ENCODE peak calls at places on chromosomes 12 and 14, in seven cellular contexts. One of them, this sample, is unnamed.

GRCh38 chr12:57694459-57695019 is 607 bp downstream of the OS9 start:
- DNase-seq in vagina: no peak
- DNase-seq in AG04449: no peak
- DNase-seq in T-helper 9 cell: no peak
- DNase-seq in H4: no peak
- DNase-seq in neural crest cell: no peak
- DNase-seq in NCI-H1092 treated with DMSO at 0.1 percent for 48 hours: peak; percentile 3
- DNase-seq in this sample: no peak

GRCh38 chr14:104429291-104429861 is 150.2 kb upstream of the C14orf180 start:
- DNase-seq in vagina: no peak
- DNase-seq in AG04449: no peak
- DNase-seq in T-helper 9 cell: no peak
- DNase-seq in H4: no peak
- DNase-seq in neural crest cell: no peak
- DNase-seq in NCI-H1092 treated with DMSO at 0.1 percent for 48 hours: peak; percentile 12
- DNase-seq in this sample: no peak

GRCh38 chr12:84727964-84728363 is 184.6 kb downstream of the SLC6A15 start:
- DNase-seq in vagina: no peak
- DNase-seq in AG04449: no peak
- DNase-seq in T-helper 9 cell: no peak
- DNase-seq in H4: no peak
- DNase-seq in neural crest cell: no peak
- DNase-seq in NCI-H1092 treated with DMSO at 0.1 percent for 48 hours: no peak
- DNase-seq in this sample: no peak

GRCh38 chr12:6767301-6767591 is 1.1 kb downstream of the PTMS start:
- DNase-seq in vagina: no peak
- DNase-seq in AG04449: no peak
- DNase-seq in T-helper 9 cell: no peak
- DNase-seq in H4: no peak
- DNase-seq in neural crest cell: no peak
- DNase-seq in NCI-H1092 treated with DMSO at 0.1 percent for 48 hours: no peak
- DNase-seq in this sample: no peak

GRCh38 chr14:75993567-75994041 is 8.0 kb downstream of the IFT43 start:
- DNase-seq in vagina: no peak
- DNase-seq in AG04449: no peak
- DNase-seq in T-helper 9 cell: no peak
- DNase-seq in H4: no peak
- DNase-seq in neural crest cell: no peak
- DNase-seq in NCI-H1092 treated with DMSO at 0.1 percent for 48 hours: no peak
- DNase-seq in this sample: no peak

GRCh38 chr12:71748081-71748850 is 6.4 kb upstream of the RAB21 start:
- DNase-seq in vagina: no peak
- DNase-seq in AG04449: no peak
- DNase-seq in T-helper 9 cell: no peak
- DNase-seq in H4: no peak
- DNase-seq in neural crest cell: no peak
- DNase-seq in NCI-H1092 treated with DMSO at 0.1 percent for 48 hours: no peak
- DNase-seq in this sample: no peak

GRCh38 chr12:132327351-132328171 is 1.8 kb downstream of the GALNT9 start:
- DNase-seq in vagina: no peak
- DNase-seq in AG04449: peak; percentile 24
- DNase-seq in T-helper 9 cell: no peak
- DNase-seq in H4: peak; percentile 88
- DNase-seq in neural crest cell: no peak
- DNase-seq in NCI-H1092 treated with DMSO at 0.1 percent for 48 hours: no peak
- DNase-seq in this sample: peak; percentile 60

GRCh38 chr12:106288134-106288509 is 14.4 kb upstream of the TCP11L2 start:
- DNase-seq in vagina: no peak
- DNase-seq in AG04449: no peak
- DNase-seq in T-helper 9 cell: no peak
- DNase-seq in H4: no peak
- DNase-seq in neural crest cell: no peak
- DNase-seq in NCI-H1092 treated with DMSO at 0.1 percent for 48 hours: no peak
- DNase-seq in this sample: no peak

GRCh38 chr14:75240781-75241180 is 37.8 kb upstream of the FOS start:
- DNase-seq in vagina: no peak
- DNase-seq in AG04449: no peak
- DNase-seq in T-helper 9 cell: no peak
- DNase-seq in H4: no peak
- DNase-seq in neural crest cell: no peak
- DNase-seq in NCI-H1092 treated with DMSO at 0.1 percent for 48 hours: no peak
- DNase-seq in this sample: no peak

GRCh38 chr12:116673713-116674112 is 64.2 kb downstream of the SPRING1 start:
- DNase-seq in vagina: no peak
- DNase-seq in AG04449: no peak
- DNase-seq in T-helper 9 cell: no peak
- DNase-seq in H4: no peak
- DNase-seq in neural crest cell: no peak
- DNase-seq in NCI-H1092 treated with DMSO at 0.1 percent for 48 hours: no peak
- DNase-seq in this sample: no peak

GRCh38 chr12:69701821-69702220 is 2.7 kb upstream of the BEST3 start:
- DNase-seq in vagina: no peak
- DNase-seq in AG04449: no peak
- DNase-seq in T-helper 9 cell: no peak
- DNase-seq in H4: no peak
- DNase-seq in neural crest cell: no peak
- DNase-seq in NCI-H1092 treated with DMSO at 0.1 percent for 48 hours: no peak
- DNase-seq in this sample: no peak

GRCh38 chr14:36028218-36028617 is 148.3 kb downstream of the PTCSC3 start:
- DNase-seq in vagina: no peak
- DNase-seq in AG04449: no peak
- DNase-seq in T-helper 9 cell: no peak
- DNase-seq in H4: no peak
- DNase-seq in neural crest cell: no peak
- DNase-seq in NCI-H1092 treated with DMSO at 0.1 percent for 48 hours: no peak
- DNase-seq in this sample: no peak

GRCh38 chr12:124241776-124242528 is 52.9 kb upstream of the RFLNA start:
- DNase-seq in vagina: no peak
- DNase-seq in AG04449: no peak
- DNase-seq in T-helper 9 cell: no peak
- DNase-seq in H4: no peak
- DNase-seq in neural crest cell: no peak
- DNase-seq in NCI-H1092 treated with DMSO at 0.1 percent for 48 hours: no peak
- DNase-seq in this sample: no peak

GRCh38 chr12:98440165-98440581 is 75.2 kb upstream of the TMPO start:
- DNase-seq in vagina: no peak
- DNase-seq in AG04449: peak; percentile 91
- DNase-seq in T-helper 9 cell: no peak
- DNase-seq in H4: peak; percentile 77
- DNase-seq in neural crest cell: no peak
- DNase-seq in NCI-H1092 treated with DMSO at 0.1 percent for 48 hours: no peak
- DNase-seq in this sample: peak; percentile 83

GRCh38 chr14:69077841-69078240 is 75.1 kb downstream of the DCAF5 start:
- DNase-seq in vagina: no peak
- DNase-seq in AG04449: peak; percentile 81
- DNase-seq in T-helper 9 cell: no peak
- DNase-seq in H4: no peak
- DNase-seq in neural crest cell: no peak
- DNase-seq in NCI-H1092 treated with DMSO at 0.1 percent for 48 hours: no peak
- DNase-seq in this sample: peak; percentile 85

GRCh38 chr14:53144244-53144643 is 8.9 kb downstream of the DDHD1 start:
- DNase-seq in vagina: no peak
- DNase-seq in AG04449: no peak
- DNase-seq in T-helper 9 cell: no peak
- DNase-seq in H4: no peak
- DNase-seq in neural crest cell: no peak
- DNase-seq in NCI-H1092 treated with DMSO at 0.1 percent for 48 hours: no peak
- DNase-seq in this sample: no peak